ENCODE peak calls at places on chromosome 18, in six cellular contexts. H, V, X, M, D and S are unnamed samples.

GRCh38 chr18:35073186-35074105 is 32.2 kb downstream of the MAPRE2 start:
- DNase-seq in M (no peak), D (no peak), H (no peak), V (no peak), X (no peak), S (peak)

GRCh38 chr18:49247786-49248185 is 212.7 kb downstream of the DYM start:
- DNase-seq in X (no peak), D (no peak), H (no peak), V (no peak), M (no peak), S (peak)

GRCh38 chr18:65938592-65939372 is 188.0 kb downstream of the CDH7 start:
- DNase-seq in V (peak), D (peak), H (no peak), X (peak), M (no peak), S (peak)

GRCh38 chr18:49225160-49225559 is 235.3 kb downstream of the DYM start:
- DNase-seq in V (no peak), H (no peak), M (no peak), X (no peak), D (no peak), S (no peak)

GRCh38 chr18:12911025-12911927 is 27.2 kb upstream of the PTPN2 start:
- DNase-seq in V (no peak), X (peak), M (peak), H (peak), D (no peak), S (no peak)

GRCh38 chr18:63162271-63163014 is 157.1 kb downstream of the BCL2 start:
- DNase-seq in V (no peak), D (peak), M (no peak), H (no peak), X (peak), S (peak)

GRCh38 chr18:26526128-26526965 is 22.0 kb downstream of the KCTD1 start:
- DNase-seq in H (no peak), D (no peak), M (no peak), V (no peak), X (no peak), S (no peak)

GRCh38 chr18:6781179-6781714 is 51.7 kb downstream of the ARHGAP28 start:
- DNase-seq in M (no peak), H (no peak), D (no peak), V (no peak), X (no peak), S (no peak)

GRCh38 chr18:36828157-36828629 is 609 bp downstream of the TPGS2 start:
- DNase-seq in H (no peak), D (peak), X (peak), M (no peak), V (peak), S (peak)

GRCh38 chr18:63063171-63063570 is 256.4 kb downstream of the BCL2 start:
- DNase-seq in D (no peak), H (no peak), X (no peak), M (no peak), V (peak), S (peak)

GRCh38 chr18:45557779-45558178 is 57.5 kb upstream of the SLC14A2 start:
- DNase-seq in H (no peak), V (no peak), M (no peak), X (peak), D (no peak), S (no peak)

GRCh38 chr18:26386421-26386820 is 160.2 kb downstream of the TAF4B start:
- DNase-seq in X (no peak), V (no peak), M (no peak), D (no peak), H (no peak), S (no peak)

GRCh38 chr18:63445067-63445466 is 22.8 kb upstream of the VPS4B start:
- DNase-seq in D (no peak), V (no peak), M (no peak), X (no peak), H (no peak), S (peak)

GRCh38 chr18:23337599-23338444 is 115.3 kb upstream of the RIOK3 start:
- DNase-seq in H (no peak), X (peak), V (no peak), D (no peak), M (no peak), S (no peak)

GRCh38 chr18:78603584-78603983 is 376.0 kb upstream of the SALL3 start:
- DNase-seq in M (no peak), D (no peak), V (no peak), X (no peak), H (no peak), S (no peak)

GRCh38 chr18:36328385-36328858 is 30.9 kb downstream of the FHOD3 start:
- DNase-seq in X (no peak), M (no peak), H (no peak), D (no peak), V (no peak), S (no peak)

GRCh38 chr18:2853173-2853925 is 6.5 kb downstream of the EMILIN2 start:
- DNase-seq in M (no peak), X (no peak), H (no peak), V (no peak), D (no peak), S (no peak)

GRCh38 chr18:49565656-49566055 is 3.8 kb downstream of the LIPG start:
- DNase-seq in V (no peak), X (no peak), H (no peak), M (no peak), D (peak), S (no peak)

GRCh38 chr18:50678651-50679415 is 118.9 kb downstream of the MAPK4 start:
- DNase-seq in H (no peak), D (no peak), X (no peak), V (no peak), M (no peak), S (peak)

GRCh38 chr18:44143054-44143453 is 537.6 kb upstream of the SETBP1 start:
- DNase-seq in V (no peak), M (no peak), H (no peak), D (no peak), X (no peak), S (no peak)

GRCh38 chr18:34494359-34494696 is 215.8 kb upstream of the DTNA start:
- DNase-seq in X (peak), D (peak), H (no peak), M (no peak), V (peak), S (no peak)

GRCh38 chr18:57923606-57924005 is 120.4 kb upstream of the NEDD4L start:
- DNase-seq in D (no peak), H (no peak), X (no peak), M (no peak), V (no peak), S (no peak)